ENCODE peak calls at places on chromosome 11, in six cellular contexts. C is OCI-M1; N is stimulated activated CD8-positive, alpha-beta memory T cell treated with anti-CD3 and anti-CD28 coated beads, Interleukin-15, amount 100 ng/mL, for 1 hour; I is NCI-H2081; B is pancreas; O is activated CD4-positive, alpha-beta T cell treated with anti-CD3 and anti-CD28 coated beads, Interleukin-2, amount 10 ng/mL, durations not matched to agents 24 days and 14 days. F is an unnamed sample.

GRCh38 chr11:128859563-128860441 is 7.3 kb downstream of the KCNJ1 start:
- DNase-seq in C (peak), N (peak), I (no peak), B (peak), O (peak), F (no peak)

GRCh38 chr11:69560141-69560790 is 78.8 kb downstream of the LINC01488 start:
- DNase-seq in C (no peak), N (no peak), I (no peak), B (no peak), O (no peak), F (no peak)

GRCh38 chr11:102318469-102318868 is 1.2 kb downstream of the BIRC3 start:
- DNase-seq in C (no peak), N (peak), I (no peak), B (no peak), O (peak), F (no peak)

GRCh38 chr11:67583319-67584204 is at the start of gene GSTP1:
- DNase-seq in C (peak), N (peak), I (no peak), B (peak), O (peak), F (peak)

GRCh38 chr11:72736452-72737069 is 15.6 kb downstream of the ARAP1 start:
- DNase-seq in C (peak), N (peak), I (no peak), B (no peak), O (peak), F (no peak)

GRCh38 chr11:100687630-100688395 is 725 bp downstream of the ARHGAP42 start:
- DNase-seq in C (peak), N (no peak), I (peak), B (peak), O (peak), F (no peak)

GRCh38 chr11:2300290-2300935 is 1.3 kb downstream of the C11orf21 start:
- DNase-seq in C (no peak), N (no peak), I (no peak), B (no peak), O (peak), F (no peak)

GRCh38 chr11:23903044-23903704 is 593.7 kb upstream of the LUZP2 start:
- DNase-seq in C (no peak), N (no peak), I (no peak), B (no peak), O (no peak), F (no peak)

GRCh38 chr11:79314906-79315689 is 125.7 kb downstream of the TENM4 start:
- DNase-seq in C (peak), N (no peak), I (no peak), B (no peak), O (no peak), F (no peak)